ENCODE peak calls at places on chromosomes 2 and 18, in seven cellular contexts. Z is left lung, A is GM04504, P is HFFc6, Y is LoVo, I is fibroblast of pulmonary artery, K is osteocyte. M is an unnamed sample.
A peak's percentile ranks its signal among the peaks of the same experiment; 100 is the strongest.

GRCh38 chr2:204321910-204322765 is 223.1 kb upstream of the PARD3B start:
- DNase-seq in Z (no peak), A (no peak), P (peak; percentile 9), Y (no peak), I (peak; percentile 89), K (no peak), M (no peak)

GRCh38 chr2:171529914-171530313 is 7.6 kb downstream of the CYBRD1 start:
- DNase-seq in Z (no peak), A (no peak), P (no peak), Y (no peak), I (peak; percentile 29), K (no peak), M (no peak)

GRCh38 chr2:149076863-149077412 is 38.4 kb downstream of the LYPD6B start:
- DNase-seq in Z (no peak), A (no peak), P (peak; percentile 31), Y (no peak), I (no peak), K (no peak), M (no peak)

GRCh38 chr2:134257965-134258683 is 4.3 kb downstream of the MGAT5 start:
- DNase-seq in Z (no peak), A (no peak), P (no peak), Y (no peak), I (no peak), K (no peak), M (no peak)

GRCh38 chr2:69090008-69090407 is 77.0 kb downstream of the ANTXR1 start:
- DNase-seq in Z (no peak), A (no peak), P (no peak), Y (no peak), I (no peak), K (no peak), M (no peak)

GRCh38 chr2:208671312-208671711 is 264.7 kb downstream of the PTH2R start:
- DNase-seq in Z (no peak), A (no peak), P (no peak), Y (no peak), I (no peak), K (no peak), M (no peak)

GRCh38 chr18:37920865-37921264 is 355.3 kb upstream of the CELF4 start:
- DNase-seq in Z (no peak), A (no peak), P (no peak), Y (no peak), I (no peak), K (no peak), M (no peak)

GRCh38 chr2:101869527-101869926 is 122.2 kb upstream of the IL1R2 start:
- DNase-seq in Z (no peak), A (no peak), P (no peak), Y (no peak), I (no peak), K (no peak), M (no peak)

GRCh38 chr2:237435844-237436590 is 22.1 kb upstream of the COL6A3 start:
- DNase-seq in Z (no peak), A (peak; percentile 78), P (peak; percentile 91), Y (no peak), I (peak; percentile 92), K (no peak), M (no peak)

GRCh38 chr18:54647176-54647575 is 56.1 kb downstream of the DYNAP start:
- DNase-seq in Z (no peak), A (no peak), P (no peak), Y (peak; percentile 48), I (peak; percentile 41), K (no peak), M (no peak)

GRCh38 chr2:201234167-201235139 is 25.9 kb upstream of the CASP8 start:
- DNase-seq in Z (no peak), A (peak; percentile 24), P (no peak), Y (no peak), I (no peak), K (no peak), M (no peak)

GRCh38 chr2:216222650-216223352 is 113.7 kb downstream of the XRCC5 start:
- DNase-seq in Z (no peak), A (no peak), P (peak; percentile 63), Y (no peak), I (peak; percentile 40), K (no peak), M (no peak)